ENCODE peak calls at places on chromosomes 5 and 9, in four cellular contexts. One of them, this sample, is unnamed.

GRCh38 chr5:36792560-36793180 is 83.9 kb upstream of the NIPBL start:
- DNase-seq in sigmoid colon: no peak
- DNase-seq in MM.1S: no peak
- DNase-seq in PC-3: no peak
- DNase-seq in this sample: no peak

GRCh38 chr5:57407391-57407790 is 75.2 kb downstream of the ACTBL2 start:
- DNase-seq in sigmoid colon: no peak
- DNase-seq in PC-3: no peak
- DNase-seq in MM.1S: no peak
- DNase-seq in this sample: no peak

GRCh38 chr5:56440871-56441740 is 208.0 kb upstream of the ANKRD55 start:
- DNase-seq in PC-3: peak
- DNase-seq in sigmoid colon: no peak
- DNase-seq in MM.1S: no peak
- DNase-seq in this sample: no peak

GRCh38 chr9:93128715-93129224 is 5.3 kb downstream of the NINJ1 start:
- DNase-seq in MM.1S: no peak
- DNase-seq in sigmoid colon: no peak
- DNase-seq in PC-3: no peak
- DNase-seq in this sample: no peak

GRCh38 chr5:110790673-110791072 is 51.9 kb downstream of the SLC25A46 start:
- DNase-seq in PC-3: peak
- DNase-seq in sigmoid colon: no peak
- DNase-seq in MM.1S: no peak
- DNase-seq in this sample: no peak

GRCh38 chr9:114684036-114684435 is 2.0 kb upstream of the TEX48 start:
- DNase-seq in PC-3: no peak
- DNase-seq in sigmoid colon: no peak
- DNase-seq in MM.1S: no peak
- DNase-seq in this sample: no peak

GRCh38 chr9:20981486-20981885 is 50.0 kb downstream of the HACD4 start:
- DNase-seq in MM.1S: no peak
- DNase-seq in PC-3: peak
- DNase-seq in sigmoid colon: no peak
- DNase-seq in this sample: no peak

GRCh38 chr9:110939573-110939972 is 98.7 kb downstream of the LPAR1 start:
- DNase-seq in MM.1S: no peak
- DNase-seq in PC-3: peak
- DNase-seq in sigmoid colon: no peak
- DNase-seq in this sample: no peak

GRCh38 chr5:96347502-96348292 is 85.4 kb downstream of the PCSK1 start:
- DNase-seq in MM.1S: no peak
- DNase-seq in PC-3: no peak
- DNase-seq in sigmoid colon: no peak
- DNase-seq in this sample: no peak

GRCh38 chr5:172688735-172689572 is 47.9 kb downstream of the NEURL1B start:
- DNase-seq in sigmoid colon: peak
- DNase-seq in MM.1S: no peak
- DNase-seq in PC-3: peak
- DNase-seq in this sample: peak

GRCh38 chr9:78828521-78828920 is 531.6 kb downstream of the PSAT1 start:
- DNase-seq in PC-3: no peak
- DNase-seq in MM.1S: no peak
- DNase-seq in sigmoid colon: no peak
- DNase-seq in this sample: no peak

GRCh38 chr9:104780796-104781395 is 17.0 kb downstream of the NIPSNAP3B start:
- DNase-seq in PC-3: peak
- DNase-seq in MM.1S: peak
- DNase-seq in sigmoid colon: no peak
- DNase-seq in this sample: peak

GRCh38 chr5:177455661-177456590 is 9.3 kb downstream of the PRR7 start:
- DNase-seq in sigmoid colon: peak
- DNase-seq in MM.1S: peak
- DNase-seq in PC-3: peak
- DNase-seq in this sample: peak

GRCh38 chr5:39214912-39215709 is 4.3 kb downstream of the FYB1 start:
- DNase-seq in sigmoid colon: no peak
- DNase-seq in MM.1S: no peak
- DNase-seq in PC-3: no peak
- DNase-seq in this sample: no peak
- H3K4me3 ChIP-seq in sigmoid colon: no peak
- H3K4me3 ChIP-seq in MM.1S: no peak
- H3K4me3 ChIP-seq in PC-3: no peak
- H3K4me3 ChIP-seq in this sample: no peak

GRCh38 chr5:75341934-75342333 is 4.9 kb downstream of the HMGCR start:
- DNase-seq in sigmoid colon: no peak
- DNase-seq in MM.1S: no peak
- DNase-seq in PC-3: no peak
- DNase-seq in this sample: no peak
- H3K4me3 ChIP-seq in sigmoid colon: no peak
- H3K4me3 ChIP-seq in MM.1S: no peak
- H3K4me3 ChIP-seq in PC-3: no peak
- H3K4me3 ChIP-seq in this sample: no peak

DNA sequence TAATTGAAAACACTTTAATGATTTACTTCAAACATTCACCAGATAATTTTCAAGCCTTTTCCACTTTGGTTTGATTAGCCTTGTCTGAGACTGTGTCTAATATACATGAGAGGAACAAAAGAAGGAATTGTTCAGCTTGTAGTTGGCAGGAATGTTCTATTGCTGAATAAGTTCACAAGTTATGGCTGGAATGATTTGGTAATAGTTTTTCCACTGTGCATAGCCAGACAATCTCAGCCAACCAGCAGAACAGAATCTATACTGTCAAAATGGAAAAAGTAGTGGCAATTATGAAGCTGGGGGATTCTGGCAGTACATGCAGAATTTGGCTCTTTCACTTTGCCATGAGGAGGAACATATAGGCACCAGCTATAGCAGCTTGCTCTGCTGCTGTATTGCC is 150.4 kb downstream of the PRR16 start:
- DNase-seq in MM.1S: no peak
- DNase-seq in sigmoid colon: no peak
- DNase-seq in PC-3: no peak
- DNase-seq in this sample: no peak
- H3K4me3 ChIP-seq in MM.1S: no peak
- H3K4me3 ChIP-seq in sigmoid colon: no peak
- H3K4me3 ChIP-seq in PC-3: no peak
- H3K4me3 ChIP-seq in this sample: no peak

DNA sequence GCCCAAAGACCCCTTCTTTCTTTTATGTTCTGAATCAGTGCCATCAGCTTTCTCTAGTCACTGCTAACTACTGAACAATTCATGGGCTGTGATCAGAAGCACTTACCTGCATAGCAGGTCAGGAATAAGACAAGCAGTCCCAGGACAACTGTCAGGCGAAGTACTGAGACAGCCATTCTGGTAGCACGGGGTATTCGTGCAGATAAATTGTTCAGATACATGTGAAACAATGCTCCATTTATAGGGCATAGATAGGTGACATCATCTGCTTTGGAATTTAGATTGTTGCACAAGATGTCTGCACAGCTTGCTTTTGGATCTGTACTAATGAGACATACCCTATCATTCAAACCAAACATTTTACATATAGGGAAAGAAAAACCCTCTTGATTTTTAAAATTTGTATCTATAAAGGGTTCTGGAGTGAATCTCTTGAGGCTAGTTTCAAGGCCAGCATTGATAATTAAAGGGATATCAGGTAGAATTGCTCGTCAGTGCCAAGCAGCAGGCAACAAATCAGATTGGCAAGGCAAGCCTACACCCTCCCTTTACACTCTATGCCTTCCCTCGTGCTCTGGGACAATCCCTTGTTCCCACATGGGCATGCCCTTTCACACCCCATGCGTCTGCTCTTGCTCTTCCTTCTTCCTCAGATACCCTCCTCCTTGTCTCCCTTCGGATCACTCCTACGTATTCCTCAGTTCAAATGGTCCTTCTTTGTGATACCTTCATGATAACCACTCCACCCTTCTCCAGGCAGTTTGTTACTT is at the start of gene C5orf46:
- DNase-seq in sigmoid colon: no peak
- DNase-seq in PC-3: peak
- DNase-seq in MM.1S: no peak
- DNase-seq in this sample: no peak
- H3K4me3 ChIP-seq in sigmoid colon: no peak
- H3K4me3 ChIP-seq in PC-3: peak
- H3K4me3 ChIP-seq in MM.1S: no peak
- H3K4me3 ChIP-seq in this sample: no peak

DNA sequence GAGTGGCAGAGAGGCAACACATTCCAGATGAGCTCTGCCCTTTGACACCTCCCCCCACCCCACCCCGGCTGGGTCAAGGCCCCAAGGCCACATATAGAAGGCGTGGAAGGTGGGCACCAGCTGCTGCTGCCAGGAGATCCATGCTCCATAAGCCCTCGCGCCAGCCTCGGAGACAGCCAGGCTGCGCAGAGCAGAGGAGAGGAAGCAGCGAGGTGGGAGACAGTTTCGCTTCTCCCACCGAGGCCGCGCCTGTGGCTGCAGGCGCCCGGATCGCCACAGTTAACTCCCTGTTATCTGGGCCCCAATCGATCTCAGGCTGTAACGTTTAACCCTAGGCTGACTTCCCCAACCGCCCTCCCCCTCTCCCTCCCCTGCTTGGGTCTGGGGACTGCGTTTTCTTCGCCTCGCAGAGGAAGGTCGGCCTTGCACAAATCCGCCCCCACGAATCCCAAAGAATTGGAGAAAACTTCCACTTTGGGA is 1.2 kb upstream of the CXXC5 start:
- DNase-seq in sigmoid colon: peak
- DNase-seq in PC-3: no peak
- DNase-seq in MM.1S: no peak
- DNase-seq in this sample: no peak
- H3K4me3 ChIP-seq in sigmoid colon: peak
- H3K4me3 ChIP-seq in PC-3: no peak
- H3K4me3 ChIP-seq in MM.1S: no peak
- H3K4me3 ChIP-seq in this sample: no peak

GRCh38 chr5:98785244-98785643 is 11.8 kb downstream of the RGMB start:
- DNase-seq in sigmoid colon: no peak
- DNase-seq in PC-3: no peak
- DNase-seq in MM.1S: no peak
- DNase-seq in this sample: no peak
- H3K4me3 ChIP-seq in sigmoid colon: no peak
- H3K4me3 ChIP-seq in PC-3: peak
- H3K4me3 ChIP-seq in MM.1S: no peak
- H3K4me3 ChIP-seq in this sample: no peak